ENCODE peak calls at places on chromosome X, in four cellular contexts. One of them, this sample, is unnamed.

GRCh38 chrX:150934453-150934852 is 36.0 kb upstream of the CD99L2 start:
- DNase-seq in H9: peak
- DNase-seq in GM13977: no peak
- DNase-seq in fibroblast of mammary gland: peak
- DNase-seq in this sample: no peak

GRCh38 chrX:41543668-41544067 is 96.5 kb downstream of the NYX start:
- DNase-seq in H9: no peak
- DNase-seq in fibroblast of mammary gland: no peak
- DNase-seq in GM13977: no peak
- DNase-seq in this sample: no peak

GRCh38 chrX:95427389-95427788 is 1257.3 kb upstream of the DIAPH2 start:
- DNase-seq in GM13977: no peak
- DNase-seq in H9: no peak
- DNase-seq in fibroblast of mammary gland: peak
- DNase-seq in this sample: no peak

GRCh38 chrX:69489625-69490024 is 14.5 kb upstream of the NALF2 start:
- DNase-seq in fibroblast of mammary gland: no peak
- DNase-seq in GM13977: no peak
- DNase-seq in H9: no peak
- DNase-seq in this sample: no peak

GRCh38 chrX:136376713-136377112 is 76.0 kb downstream of the ADGRG4 start:
- DNase-seq in H9: no peak
- DNase-seq in fibroblast of mammary gland: no peak
- DNase-seq in GM13977: no peak
- DNase-seq in this sample: no peak

GRCh38 chrX:23786268-23786815 is 3.4 kb downstream of the SAT1 start:
- DNase-seq in GM13977: no peak
- DNase-seq in H9: no peak
- DNase-seq in fibroblast of mammary gland: peak
- DNase-seq in this sample: no peak

GRCh38 chrX:34875204-34875603 is 67.4 kb upstream of the FAM47B start:
- DNase-seq in fibroblast of mammary gland: peak
- DNase-seq in H9: no peak
- DNase-seq in GM13977: no peak
- DNase-seq in this sample: no peak

GRCh38 chrX:57417827-57418226 is 131.3 kb downstream of the FAAH2 start:
- DNase-seq in GM13977: no peak
- DNase-seq in fibroblast of mammary gland: no peak
- DNase-seq in H9: no peak
- DNase-seq in this sample: no peak

GRCh38 chrX:141989802-141990201 is 86.1 kb downstream of the MAGEC1 start:
- DNase-seq in fibroblast of mammary gland: no peak
- DNase-seq in GM13977: no peak
- DNase-seq in H9: no peak
- DNase-seq in this sample: no peak

GRCh38 chrX:95505721-95506120 is 1178.9 kb upstream of the DIAPH2 start:
- DNase-seq in GM13977: no peak
- DNase-seq in H9: peak
- DNase-seq in fibroblast of mammary gland: no peak
- DNase-seq in this sample: no peak

GRCh38 chrX:14697453-14697852 is 168.1 kb downstream of the GLRA2 start:
- DNase-seq in fibroblast of mammary gland: peak
- DNase-seq in GM13977: peak
- DNase-seq in H9: peak
- DNase-seq in this sample: peak

GRCh38 chrX:71315917-71316316 is 14.4 kb downstream of the ITGB1BP2 start:
- DNase-seq in GM13977: no peak
- DNase-seq in fibroblast of mammary gland: peak
- DNase-seq in H9: no peak
- DNase-seq in this sample: no peak

GRCh38 chrX:123731987-123732678 is 719 bp downstream of the THOC2 start:
- DNase-seq in fibroblast of mammary gland: no peak
- DNase-seq in GM13977: peak
- DNase-seq in H9: no peak
- DNase-seq in this sample: no peak

GRCh38 chrX:150365953-150366911 is 3.1 kb downstream of the MAMLD1 start:
- DNase-seq in fibroblast of mammary gland: peak
- DNase-seq in H9: peak
- DNase-seq in GM13977: no peak
- DNase-seq in this sample: no peak

GRCh38 chrX:68936608-68937007 is 107.8 kb downstream of the EFNB1 start:
- DNase-seq in fibroblast of mammary gland: peak
- DNase-seq in H9: no peak
- DNase-seq in GM13977: no peak
- DNase-seq in this sample: no peak

GRCh38 chrX:119655125-119655524 is 37.8 kb downstream of the SEPTIN6 start:
- DNase-seq in H9: no peak
- DNase-seq in GM13977: no peak
- DNase-seq in fibroblast of mammary gland: peak
- DNase-seq in this sample: peak

GRCh38 chrX:96696462-96696861 is 11.8 kb downstream of the DIAPH2 start:
- DNase-seq in H9: no peak
- DNase-seq in GM13977: no peak
- DNase-seq in fibroblast of mammary gland: no peak
- DNase-seq in this sample: no peak

GRCh38 chrX:1239681-1240142 is 27.3 kb upstream of the CRLF2 start:
- DNase-seq in fibroblast of mammary gland: no peak
- DNase-seq in GM13977: peak
- DNase-seq in H9: no peak
- DNase-seq in this sample: peak

GRCh38 chrX:41963348-41963747 is 40.0 kb upstream of the CASK start:
- DNase-seq in GM13977: no peak
- DNase-seq in fibroblast of mammary gland: no peak
- DNase-seq in H9: no peak
- DNase-seq in this sample: no peak

GRCh38 chrX:350148-350533 is 31.5 kb upstream of the GTPBP6 start:
- DNase-seq in fibroblast of mammary gland: no peak
- DNase-seq in GM13977: no peak
- DNase-seq in H9: no peak
- DNase-seq in this sample: no peak

GRCh38 chrX:129663171-129663570 is 8.4 kb upstream of the APLN start:
- DNase-seq in fibroblast of mammary gland: peak
- DNase-seq in GM13977: no peak
- DNase-seq in H9: no peak
- DNase-seq in this sample: no peak

GRCh38 chrX:21193196-21193595 is 181.0 kb upstream of the CNKSR2 start:
- DNase-seq in fibroblast of mammary gland: no peak
- DNase-seq in H9: no peak
- DNase-seq in GM13977: no peak
- DNase-seq in this sample: no peak

GRCh38 chrX:109312757-109313156 is 169.1 kb downstream of the GUCY2F start:
- DNase-seq in GM13977: no peak
- DNase-seq in fibroblast of mammary gland: peak
- DNase-seq in H9: no peak
- DNase-seq in this sample: no peak

GRCh38 chrX:103845165-103845653 is 13.2 kb upstream of the RAB9B start:
- DNase-seq in GM13977: peak
- DNase-seq in fibroblast of mammary gland: peak
- DNase-seq in H9: peak
- DNase-seq in this sample: peak

GRCh38 chrX:41695464-41695863 is 6.7 kb downstream of the GPR34 start:
- DNase-seq in fibroblast of mammary gland: peak
- DNase-seq in H9: no peak
- DNase-seq in GM13977: no peak
- DNase-seq in this sample: no peak

GRCh38 chrX:2397648-2398340 is 103.0 kb downstream of the DHRSX start:
- DNase-seq in H9: no peak
- DNase-seq in GM13977: no peak
- DNase-seq in fibroblast of mammary gland: peak
- DNase-seq in this sample: no peak

GRCh38 chrX:70402721-70403120 is 20.4 kb upstream of the GDPD2 start:
- DNase-seq in GM13977: no peak
- DNase-seq in H9: no peak
- DNase-seq in fibroblast of mammary gland: no peak
- DNase-seq in this sample: no peak

GRCh38 chrX:132592880-132593279 is 104.0 kb upstream of the MBNL3 start:
- DNase-seq in fibroblast of mammary gland: peak
- DNase-seq in GM13977: peak
- DNase-seq in H9: peak
- DNase-seq in this sample: no peak

GRCh38 chrX:108348525-108348924 is 89.7 kb downstream of the COL4A6 start:
- DNase-seq in H9: no peak
- DNase-seq in GM13977: no peak
- DNase-seq in fibroblast of mammary gland: no peak
- DNase-seq in this sample: no peak

GRCh38 chrX:19174401-19175025 is 52.2 kb upstream of the ADGRG2 start:
- DNase-seq in fibroblast of mammary gland: peak
- DNase-seq in H9: no peak
- DNase-seq in GM13977: no peak
- DNase-seq in this sample: no peak

DNA sequence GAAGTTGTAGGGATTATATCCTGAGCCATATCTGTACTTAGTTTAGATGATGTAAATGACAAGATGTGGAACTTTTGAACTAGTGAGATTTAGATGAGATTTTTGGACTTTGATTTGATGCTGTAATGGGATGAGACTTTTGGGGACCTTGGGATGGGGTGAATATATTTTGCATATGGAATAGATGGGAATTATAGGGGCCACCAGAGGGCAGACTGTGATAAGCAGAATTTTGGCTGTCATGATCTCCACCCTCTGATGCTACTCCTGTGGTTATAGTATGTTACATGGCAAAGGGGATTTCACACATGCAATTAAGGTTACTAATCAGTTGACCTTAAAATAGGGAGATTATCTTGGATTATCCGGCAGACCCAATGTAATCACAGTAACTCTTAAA is 214.0 kb upstream of the NHS start:
- DNase-seq in GM13977: no peak
- DNase-seq in H9: no peak
- DNase-seq in fibroblast of mammary gland: peak
- DNase-seq in this sample: no peak
- TF ChIP-seq CTCF in GM13977: no peak
- TF ChIP-seq CTCF in H9: peak
- TF ChIP-seq CTCF in fibroblast of mammary gland: no peak
- TF ChIP-seq CTCF in this sample: no peak

GRCh38 chrX:153927686-153927935 is 1.5 kb upstream of the ARHGAP4 start:
- DNase-seq in fibroblast of mammary gland: no peak
- DNase-seq in H9: no peak
- DNase-seq in GM13977: no peak
- DNase-seq in this sample: no peak

GRCh38 chrX:153925739-153926593 is at the start of gene ARHGAP4:
- DNase-seq in H9: peak
- DNase-seq in GM13977: peak
- DNase-seq in fibroblast of mammary gland: no peak
- DNase-seq in this sample: peak

GRCh38 chrX:153926594-153926862 is 464 bp upstream of the ARHGAP4 start:
- DNase-seq in GM13977: no peak
- DNase-seq in H9: no peak
- DNase-seq in fibroblast of mammary gland: no peak
- DNase-seq in this sample: no peak

GRCh38 chrX:153927936-153928760 is 2.1 kb upstream of the ARHGAP4 start:
- DNase-seq in fibroblast of mammary gland: peak
- DNase-seq in GM13977: peak
- DNase-seq in H9: peak
- DNase-seq in this sample: peak

DNA sequence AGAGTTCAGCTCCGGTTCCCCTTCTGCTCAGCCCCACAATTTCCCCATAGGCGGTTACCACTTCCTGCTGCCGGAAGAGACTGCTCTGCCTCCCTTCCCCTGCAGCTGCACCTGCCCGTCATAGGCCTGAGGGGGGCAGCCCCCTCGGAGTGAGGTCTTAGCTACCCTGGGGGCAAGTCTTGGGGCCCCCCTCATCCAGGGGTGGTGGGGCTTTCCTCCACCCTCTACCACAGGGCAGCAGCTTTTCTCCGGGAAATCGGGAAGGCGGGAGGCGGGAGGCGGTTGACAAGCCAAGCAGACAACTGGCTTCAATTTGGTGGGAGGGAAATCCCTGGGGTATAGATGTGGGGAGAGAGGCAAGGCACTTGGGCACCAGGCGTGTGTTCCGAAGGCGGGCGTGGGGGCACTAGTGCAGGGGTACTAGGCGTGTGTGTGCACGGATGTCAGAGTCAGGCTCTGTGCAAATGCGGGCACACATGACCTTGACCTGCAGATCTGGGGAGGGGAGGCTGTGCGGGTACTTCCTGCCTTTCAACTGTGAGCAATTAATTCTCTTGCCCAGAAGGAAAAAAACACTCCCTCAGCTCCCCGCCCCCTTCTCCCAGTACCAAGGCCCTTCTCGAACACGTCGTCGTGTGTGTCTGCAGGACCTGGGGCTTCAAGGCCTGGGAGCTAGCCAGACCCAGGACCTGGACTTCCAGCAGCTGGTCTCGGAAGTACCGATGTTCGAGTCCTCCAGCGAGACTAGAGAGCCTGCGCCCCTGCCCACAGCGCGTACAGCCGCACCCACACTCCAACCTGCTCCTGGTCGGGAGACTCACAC is 1.0 kb upstream of the ARHGAP4 start:
- DNase-seq in fibroblast of mammary gland: peak
- DNase-seq in GM13977: peak
- DNase-seq in H9: peak
- DNase-seq in this sample: peak
- TF ChIP-seq CTCF in fibroblast of mammary gland: no peak
- TF ChIP-seq CTCF in GM13977: no peak
- TF ChIP-seq CTCF in H9: no peak
- TF ChIP-seq CTCF in this sample: no peak

DNA sequence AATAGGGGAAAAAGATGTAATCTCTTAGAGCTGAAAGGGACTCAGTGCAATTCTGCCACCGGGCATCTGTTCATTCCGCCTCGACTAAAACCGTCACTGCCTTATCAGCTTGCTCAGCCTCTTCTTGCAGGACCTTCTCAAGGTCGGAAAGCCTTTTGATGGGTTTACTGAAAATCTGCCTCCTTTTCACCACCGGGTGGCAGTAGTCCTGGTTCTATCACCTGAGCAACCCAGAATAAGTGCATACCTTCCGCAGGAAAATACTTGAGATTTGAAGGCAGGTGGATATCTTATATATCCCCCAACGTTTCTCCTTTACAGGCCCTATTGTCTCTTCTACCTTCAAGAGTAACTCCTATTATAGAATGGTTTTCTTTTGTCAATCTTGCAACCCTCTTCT is 103.4 kb upstream of the PAK3 start:
- DNase-seq in GM13977: peak
- DNase-seq in H9: peak
- DNase-seq in fibroblast of mammary gland: peak
- DNase-seq in this sample: peak
- TF ChIP-seq CTCF in GM13977: peak
- TF ChIP-seq CTCF in H9: peak
- TF ChIP-seq CTCF in fibroblast of mammary gland: peak
- TF ChIP-seq CTCF in this sample: peak

GRCh38 chrX:17700976-17701375 is 36.3 kb upstream of the SCML1 start:
- DNase-seq in H9: no peak
- DNase-seq in fibroblast of mammary gland: no peak
- DNase-seq in GM13977: no peak
- DNase-seq in this sample: no peak

GRCh38 chrX:17692709-17693346 is 44.5 kb upstream of the SCML1 start:
- DNase-seq in GM13977: no peak
- DNase-seq in fibroblast of mammary gland: peak
- DNase-seq in H9: peak
- DNase-seq in this sample: no peak

DNA sequence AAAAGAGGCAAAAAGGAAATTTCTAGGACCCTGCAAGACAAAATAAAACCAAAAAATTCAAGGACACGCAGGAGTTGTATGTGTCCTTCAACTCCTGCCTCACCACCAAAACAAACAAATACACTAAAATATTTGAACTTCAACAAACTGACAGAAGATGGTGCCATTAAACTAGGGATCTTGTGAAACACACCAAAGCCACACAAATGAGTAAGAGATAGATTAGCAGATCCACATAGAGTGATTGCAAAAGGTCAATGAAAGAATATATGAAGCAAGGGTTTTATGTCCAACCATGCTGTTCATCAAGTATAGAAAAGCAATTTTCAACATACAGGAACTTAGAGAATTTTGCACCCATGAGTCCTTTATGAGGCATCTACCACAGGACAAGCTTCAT is 40.1 kb upstream of the SCML1 start:
- DNase-seq in H9: no peak
- DNase-seq in fibroblast of mammary gland: peak
- DNase-seq in GM13977: no peak
- DNase-seq in this sample: no peak
- TF ChIP-seq CTCF in H9: peak
- TF ChIP-seq CTCF in fibroblast of mammary gland: no peak
- TF ChIP-seq CTCF in GM13977: no peak
- TF ChIP-seq CTCF in this sample: no peak